ENCODE peak calls at places on chromosomes 5 and 9, in five cellular contexts. G, Z, A, U and C are unnamed samples.

GRCh38 chr5:116256717-116257116 is 171.9 kb downstream of the COMMD10 start:
- DNase-seq in G (no peak), A (no peak), Z (no peak), U (no peak), C (no peak)

GRCh38 chr5:72510610-72511121 is 3.5 kb upstream of the ZNF366 start:
- DNase-seq in U (peak), G (no peak), A (peak), Z (no peak), C (no peak)

GRCh38 chr9:91659529-91660294 is 236.1 kb upstream of the NFIL3 start:
- DNase-seq in A (no peak), U (peak), G (no peak), Z (no peak), C (no peak)

GRCh38 chr9:93232388-93232965 is 48.5 kb downstream of the WNK2 start:
- DNase-seq in A (no peak), G (no peak), U (no peak), Z (no peak), C (no peak)

GRCh38 chr9:92191801-92192200 is 76.6 kb upstream of the SPTLC1 start:
- DNase-seq in G (no peak), Z (no peak), U (peak), A (no peak), C (peak)

GRCh38 chr5:171724771-171725609 is 60.6 kb upstream of the SMIM23 start:
- DNase-seq in U (peak), G (no peak), A (no peak), Z (no peak), C (no peak)

GRCh38 chr5:146400206-146400605 is 46.9 kb upstream of the TCERG1 start:
- DNase-seq in G (no peak), Z (no peak), U (no peak), A (no peak), C (no peak)

GRCh38 chr9:27193886-27194285 is 84.9 kb downstream of the TEK start:
- DNase-seq in A (no peak), U (no peak), G (no peak), Z (no peak), C (no peak)